ENCODE peak calls at places on chromosome 2, in six cellular contexts. I is GM12878, S is HCT116, N is K562, M is SK-N-SH, W is H1. C is an unnamed sample.

GRCh38 chr2:201004370-201004769 is 40.9 kb upstream of the ORC2 start:
- DNase-seq in I (no peak), M (peak; percentile 68), W (no peak), S (no peak), N (no peak), C (no peak)

GRCh38 chr2:186570587-186570986 is 19.3 kb upstream of the ITGAV start:
- DNase-seq in N (no peak), W (no peak), M (no peak), I (no peak), S (no peak), C (no peak)

GRCh38 chr2:105873721-105874120 is 129.0 kb downstream of the NCK2 start:
- DNase-seq in N (peak; percentile 61), S (no peak), M (no peak), W (no peak), I (peak; percentile 71), C (no peak)

GRCh38 chr2:144703852-144704324 is 184.0 kb upstream of the ZEB2 start:
- DNase-seq in N (peak; percentile 14), W (no peak), S (peak; percentile 3), M (no peak), I (no peak), C (no peak)

GRCh38 chr2:225002039-225002655 is 40.1 kb downstream of the DOCK10 start:
- DNase-seq in I (peak; percentile 60), N (peak; percentile 23), S (peak; percentile 43), W (peak; percentile 57), M (peak; percentile 42), C (peak; percentile 41)

GRCh38 chr2:198756166-198756565 is 701.6 kb downstream of the SATB2 start:
- DNase-seq in S (no peak), M (no peak), I (no peak), W (no peak), N (no peak), C (no peak)

GRCh38 chr2:75068546-75068945 is 110.1 kb downstream of the POLE4 start:
- DNase-seq in M (no peak), I (no peak), S (no peak), W (no peak), N (no peak), C (no peak)

GRCh38 chr2:23122681-23123080 is 262.3 kb upstream of the KLHL29 start:
- DNase-seq in N (no peak), M (no peak), I (no peak), W (no peak), S (no peak), C (no peak)

GRCh38 chr2:235055891-235056516 is 104.2 kb downstream of the SH3BP4 start:
- DNase-seq in S (peak; percentile 35), I (no peak), N (peak; percentile 52), W (no peak), M (no peak), C (no peak)

GRCh38 chr2:235056768-235057167 is 105.0 kb downstream of the SH3BP4 start:
- DNase-seq in M (no peak), W (no peak), N (no peak), S (no peak), I (no peak), C (no peak)

GRCh38 chr2:235061656-235062055 is 109.8 kb downstream of the SH3BP4 start:
- DNase-seq in M (no peak), N (no peak), I (no peak), W (no peak), S (no peak), C (no peak)

GRCh38 chr2:235054919-235055318 is 103.1 kb downstream of the SH3BP4 start:
- DNase-seq in S (no peak), W (no peak), I (no peak), M (no peak), N (no peak), C (no peak)

DNA sequence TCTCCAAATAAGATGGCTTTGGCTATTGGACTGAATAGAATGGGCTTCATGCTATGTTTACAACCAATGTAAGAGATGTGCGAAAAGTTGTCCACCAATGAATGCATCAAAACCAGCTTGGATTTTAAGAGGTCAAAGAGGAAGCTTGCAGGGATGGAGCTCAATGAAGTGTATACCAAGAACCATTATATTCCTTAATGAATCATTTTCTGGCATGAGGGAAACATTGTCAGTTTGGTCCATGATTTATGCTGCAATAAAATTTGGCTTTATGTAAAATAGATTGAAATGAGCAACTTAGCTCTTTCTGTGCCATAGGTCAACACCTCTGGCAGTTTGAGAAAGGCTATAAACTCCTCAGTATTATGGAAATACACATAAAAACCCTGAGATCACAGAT is 107.3 kb downstream of the SH3BP4 start:
- DNase-seq in N (no peak), S (no peak), M (no peak), I (no peak), W (no peak), C (no peak)
- TF ChIP-seq POLR2AphosphoS5 in N (no peak), S (no peak), M (no peak), I (no peak), W (no peak), C (no peak)

GRCh38 chr2:175853110-175853509 is 149.0 kb downstream of the LNPK start:
- DNase-seq in W (no peak), M (no peak), N (no peak), S (no peak), I (no peak), C (no peak)

GRCh38 chr2:175854149-175854548 is 147.9 kb downstream of the LNPK start:
- DNase-seq in S (no peak), W (no peak), I (no peak), M (no peak), N (no peak), C (no peak)

GRCh38 chr2:175855236-175855635 is 146.8 kb downstream of the LNPK start:
- DNase-seq in I (no peak), W (no peak), S (no peak), N (no peak), M (no peak), C (no peak)

GRCh38 chr2:175854665-175855064 is 147.4 kb downstream of the LNPK start:
- DNase-seq in S (no peak), I (no peak), N (no peak), M (peak; percentile 64), W (no peak), C (no peak)

DNA sequence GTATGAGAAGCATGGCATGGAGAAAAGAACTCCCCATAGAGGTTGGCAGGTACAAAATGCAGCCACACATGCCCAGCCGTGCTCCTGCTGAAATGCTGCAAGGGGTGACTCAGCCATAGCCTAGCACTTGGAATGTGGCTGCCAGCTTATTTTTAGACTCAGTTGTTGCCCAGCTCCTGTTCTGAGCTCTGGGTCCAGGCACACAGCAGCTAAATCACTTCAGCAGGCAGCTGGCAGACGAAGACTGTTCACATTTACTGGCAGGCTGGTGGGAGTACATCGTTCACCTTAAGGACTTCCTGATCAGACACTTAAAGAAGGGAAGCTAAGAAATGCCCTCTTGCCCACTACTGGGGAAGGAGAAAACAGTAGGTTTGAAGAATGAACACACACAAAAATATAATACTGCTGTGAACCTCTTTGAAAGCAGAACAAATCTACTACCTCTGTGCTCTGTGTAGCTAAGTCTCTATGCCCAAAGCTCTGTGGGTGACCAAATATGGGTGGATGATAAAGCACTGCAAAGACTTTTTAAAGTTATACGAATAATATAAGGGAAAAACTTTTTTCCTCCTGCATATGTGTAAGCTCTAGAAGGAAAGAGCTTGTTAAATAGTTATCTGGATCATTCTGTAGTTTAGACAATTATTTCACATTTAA is 146.1 kb downstream of the LNPK start:
- DNase-seq in S (peak; percentile 18), I (no peak), M (no peak), N (no peak), W (no peak), C (no peak)
- TF ChIP-seq SIN3A in S (no peak), I (no peak), M (no peak), N (no peak), W (no peak), C (no peak)

GRCh38 chr2:17835511-17835910 is 19.3 kb downstream of the MSGN1 start:
- DNase-seq in W (no peak), I (no peak), S (no peak), N (no peak), M (no peak), C (no peak)

GRCh38 chr2:17827306-17827705 is 11.0 kb downstream of the MSGN1 start:
- DNase-seq in W (no peak), S (no peak), N (no peak), M (no peak), I (no peak), C (no peak)

GRCh38 chr2:17827785-17828184 is 11.5 kb downstream of the MSGN1 start:
- DNase-seq in W (no peak), N (no peak), M (no peak), I (no peak), S (no peak), C (no peak)

DNA sequence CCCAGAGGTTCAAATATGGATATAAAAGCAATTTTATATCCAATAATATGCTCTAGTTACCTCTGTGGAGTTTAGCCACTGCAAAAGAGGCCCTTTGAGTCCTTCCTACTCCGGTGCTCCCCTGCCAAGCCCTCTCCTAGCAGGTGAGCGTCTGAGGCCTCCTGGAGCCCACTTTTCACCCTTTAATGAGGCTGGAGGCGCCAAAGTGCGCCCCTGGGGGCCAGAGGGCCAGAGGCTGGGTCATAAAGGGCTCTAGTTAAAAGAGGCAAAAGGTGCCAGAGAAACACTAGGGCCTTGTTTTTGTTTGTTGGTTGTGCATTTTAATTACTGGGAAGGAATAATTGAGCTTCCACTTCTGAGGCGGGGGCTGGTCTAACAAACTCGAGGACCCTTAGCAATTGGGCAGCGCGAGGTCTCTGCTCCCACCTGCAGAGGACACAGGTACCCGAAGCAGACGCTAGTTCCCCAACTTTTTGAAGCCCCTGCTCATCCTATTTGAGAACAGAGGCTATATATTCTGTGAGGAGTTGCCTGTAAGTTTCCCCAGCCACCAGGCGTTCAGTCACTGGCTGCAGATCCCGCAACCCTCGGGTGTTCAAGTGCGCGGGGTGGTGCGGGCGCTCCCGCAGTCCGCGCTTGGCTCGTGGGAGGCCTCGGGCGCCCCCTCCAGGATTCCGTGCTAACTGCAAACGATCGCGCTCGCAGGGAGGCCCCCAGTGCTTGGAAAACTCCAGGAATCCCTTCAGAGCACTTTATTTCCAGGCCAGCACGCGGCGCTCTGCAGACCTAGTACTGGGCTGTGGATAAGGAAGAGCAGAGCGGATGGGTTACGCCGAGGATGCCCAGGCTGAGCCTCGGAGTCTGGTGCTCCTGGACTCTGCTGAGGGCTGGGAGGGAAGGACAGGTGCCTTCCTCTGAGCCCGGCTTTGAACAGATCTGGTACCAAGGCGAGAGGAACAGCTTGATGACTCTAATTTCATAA is 14.1 kb downstream of the MSGN1 start:
- DNase-seq in W (peak; percentile 99), M (peak; percentile 92), S (peak; percentile 82), N (peak; percentile 69), I (no peak), C (peak; percentile 18)
- TF ChIP-seq CTCF in W (peak; percentile 78), M (peak; percentile 94), S (peak; percentile 98), N (peak; percentile 93), I (peak; percentile 93), C (peak; percentile 93)

GRCh38 chr2:161124186-161124585 is 36.0 kb upstream of the TANK start:
- DNase-seq in W (no peak), S (no peak), I (no peak), N (no peak), M (no peak), C (no peak)

GRCh38 chr2:161120775-161121174 is 39.5 kb upstream of the TANK start:
- DNase-seq in M (no peak), S (no peak), N (no peak), I (no peak), W (no peak), C (no peak)

GRCh38 chr2:161123531-161124030 is 36.6 kb upstream of the TANK start:
- DNase-seq in S (peak; percentile 39), M (no peak), W (no peak), I (no peak), N (no peak), C (no peak)

GRCh38 chr2:161121622-161122021 is 38.6 kb upstream of the TANK start:
- DNase-seq in M (no peak), W (no peak), N (no peak), S (no peak), I (no peak), C (no peak)

DNA sequence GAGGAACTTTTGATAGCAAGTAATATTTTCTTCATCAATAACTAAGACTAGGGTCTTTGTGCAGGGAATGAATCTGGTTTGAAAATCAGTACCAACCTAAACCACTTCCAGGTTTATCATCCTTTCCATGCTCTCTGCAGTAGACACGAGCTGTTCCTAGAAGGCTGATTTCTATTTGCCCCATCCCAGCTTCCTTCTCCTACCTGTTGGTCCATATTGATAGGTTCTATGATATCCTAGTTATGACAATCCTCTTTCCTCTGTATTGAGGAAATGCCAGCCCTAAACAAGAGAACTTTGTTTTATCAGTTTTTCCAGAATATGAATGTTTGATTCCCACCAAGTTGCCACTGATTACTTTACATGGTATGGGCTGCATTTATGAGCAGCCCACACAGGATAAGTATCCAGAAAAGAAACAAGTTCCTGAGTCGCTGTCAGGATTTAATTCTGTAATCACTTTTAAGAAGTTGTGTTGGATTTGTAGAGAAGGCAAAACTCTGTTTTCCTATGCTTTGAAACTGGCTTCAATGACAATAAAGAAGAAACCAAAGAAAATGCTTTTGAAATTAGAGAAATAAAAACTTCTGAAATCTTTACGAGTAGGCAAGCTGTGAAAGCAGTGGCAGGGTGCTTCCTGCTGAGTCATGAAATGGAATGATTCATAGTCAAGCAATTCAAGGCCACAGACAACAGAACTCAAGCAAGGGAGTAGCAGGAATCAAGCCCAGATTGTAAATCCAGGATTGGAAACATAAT is 37.3 kb upstream of the TANK start:
- DNase-seq in N (peak; percentile 41), I (no peak), W (no peak), S (peak; percentile 81), M (no peak), C (peak; percentile 82)
- TF ChIP-seq POLR2AphosphoS5 in N (no peak), I (no peak), W (no peak), S (peak; percentile 50), M (peak; percentile 64), C (peak; percentile 58)